ENCODE peak calls at places on chromosomes 6 and 20, in six cellular contexts. I is GM12878, F is RWPE1, O is PC-9, D is dorsolateral prefrontal cortex, Q is CD14-positive monocyte. R is an unnamed sample.
A peak's percentile ranks its signal among the peaks of the same experiment; 100 is the strongest.

GRCh38 chr20:41276317-41276751 is 41.2 kb downstream of the ZHX3 start:
- DNase-seq in F (no peak), Q (no peak), I (no peak), D (peak; percentile 42), O (no peak), R (no peak)

GRCh38 chr20:35269055-35269781 is 8.7 kb downstream of the MMP24OS start:
- DNase-seq in I (no peak), Q (no peak), D (peak; percentile 71), F (peak; percentile 80), O (peak; percentile 66), R (no peak)

GRCh38 chr6:36487698-36488097 is 44.9 kb downstream of the KCTD20 start:
- DNase-seq in D (no peak), Q (no peak), O (no peak), I (no peak), F (no peak), R (no peak)

GRCh38 chr6:157267109-157267611 is 56.2 kb downstream of the TMEM242 start:
- DNase-seq in O (no peak), I (no peak), F (no peak), D (no peak), Q (peak; percentile 11), R (no peak)

GRCh38 chr6:42940493-42941045 is 11.3 kb downstream of the CNPY3 start:
- DNase-seq in Q (no peak), F (no peak), I (no peak), D (no peak), O (no peak), R (no peak)

GRCh38 chr20:58019027-58019849 is 209.2 kb downstream of the ANKRD60 start:
- DNase-seq in O (peak; percentile 62), I (no peak), F (no peak), D (no peak), Q (no peak), R (no peak)

GRCh38 chr6:43286456-43286994 is 11.5 kb upstream of the SLC22A7 start:
- DNase-seq in Q (no peak), O (no peak), D (no peak), F (no peak), I (no peak), R (no peak)

GRCh38 chr6:90483116-90483839 is 103.6 kb downstream of the MAP3K7 start:
- DNase-seq in D (peak; percentile 52), Q (no peak), I (no peak), F (no peak), O (no peak), R (no peak)

GRCh38 chr20:64090165-64090564 is 6.0 kb upstream of the LKAAEAR1 start:
- DNase-seq in I (no peak), O (no peak), F (no peak), D (peak; percentile 89), Q (no peak), R (no peak)

DNA sequence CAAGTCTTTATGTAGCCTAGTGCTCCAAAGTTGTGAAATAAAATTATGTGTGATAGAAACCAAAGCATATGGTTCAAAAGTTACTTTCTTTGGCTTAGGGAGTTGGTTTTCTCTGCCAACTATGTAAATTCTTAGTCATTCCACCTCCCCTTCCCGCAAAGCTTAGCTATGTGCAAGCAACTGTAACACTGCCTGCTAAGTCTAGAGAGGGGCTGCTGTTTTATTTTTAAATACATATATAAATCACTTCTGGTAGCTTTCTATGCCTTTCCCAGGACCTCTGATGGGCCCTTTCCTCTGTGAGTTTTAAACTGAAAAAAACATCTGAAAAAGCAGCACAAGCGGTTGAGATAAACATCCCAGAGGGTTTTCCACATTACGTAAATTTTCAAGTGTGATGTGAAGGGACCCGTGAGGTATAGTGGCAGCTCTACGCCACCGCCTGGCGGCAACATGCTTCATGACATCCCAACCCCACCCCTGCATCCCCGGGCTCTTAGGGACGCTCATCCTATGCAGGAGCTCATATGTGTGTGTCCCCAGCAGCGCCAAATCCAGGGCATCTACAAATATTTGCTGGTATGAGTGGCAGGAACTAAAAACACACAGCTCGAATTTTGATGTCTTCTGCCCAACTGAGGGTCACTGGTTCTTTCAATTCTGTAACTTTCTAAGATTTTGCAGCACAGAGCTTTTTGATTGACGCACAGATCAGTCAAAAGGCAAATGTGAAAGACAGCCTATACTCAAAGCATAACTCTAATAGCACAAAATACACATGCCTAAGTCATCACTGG is 12.8 kb downstream of the SAYSD1 start:
- DNase-seq in D (no peak), F (no peak), Q (no peak), I (no peak), O (no peak), R (no peak)
- TF ChIP-seq CTCF in D (peak; percentile 12), F (no peak), Q (peak; percentile 38), I (peak; percentile 48), O (no peak), R (peak; percentile 29)

GRCh38 chr6:45222380-45222779 is 105.8 kb upstream of the RUNX2 start:
- DNase-seq in Q (no peak), I (no peak), O (no peak), D (no peak), F (no peak), R (no peak)

GRCh38 chr6:45229416-45229815 is 98.7 kb upstream of the RUNX2 start:
- DNase-seq in F (no peak), D (no peak), I (no peak), O (no peak), Q (no peak), R (no peak)

GRCh38 chr6:45231660-45232059 is 96.5 kb upstream of the RUNX2 start:
- DNase-seq in F (no peak), Q (no peak), D (no peak), O (no peak), I (no peak), R (no peak)

DNA sequence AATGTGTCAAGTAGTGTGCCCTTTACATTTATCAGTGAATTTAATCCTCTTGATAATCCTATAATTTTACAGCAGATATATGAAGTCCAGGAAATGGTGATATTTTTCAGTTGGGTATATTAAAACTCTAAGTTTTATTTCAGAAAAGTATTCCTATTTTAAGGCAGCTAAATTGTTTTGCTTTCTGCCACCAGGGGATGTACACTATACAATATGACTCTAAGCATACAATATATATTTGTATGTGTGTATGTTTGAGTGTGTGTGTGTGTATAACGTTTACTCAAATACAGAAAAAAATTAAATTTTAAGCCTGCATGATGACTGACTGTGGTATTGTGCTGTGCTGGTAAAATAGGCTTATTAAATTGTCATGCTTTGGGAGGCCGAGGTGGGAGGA is 102.0 kb upstream of the RUNX2 start:
- DNase-seq in F (no peak), D (no peak), O (no peak), Q (no peak), I (no peak), R (no peak)
- TF ChIP-seq CTCF in F (no peak), D (no peak), O (no peak), Q (no peak), I (no peak), R (peak; percentile 34)

DNA sequence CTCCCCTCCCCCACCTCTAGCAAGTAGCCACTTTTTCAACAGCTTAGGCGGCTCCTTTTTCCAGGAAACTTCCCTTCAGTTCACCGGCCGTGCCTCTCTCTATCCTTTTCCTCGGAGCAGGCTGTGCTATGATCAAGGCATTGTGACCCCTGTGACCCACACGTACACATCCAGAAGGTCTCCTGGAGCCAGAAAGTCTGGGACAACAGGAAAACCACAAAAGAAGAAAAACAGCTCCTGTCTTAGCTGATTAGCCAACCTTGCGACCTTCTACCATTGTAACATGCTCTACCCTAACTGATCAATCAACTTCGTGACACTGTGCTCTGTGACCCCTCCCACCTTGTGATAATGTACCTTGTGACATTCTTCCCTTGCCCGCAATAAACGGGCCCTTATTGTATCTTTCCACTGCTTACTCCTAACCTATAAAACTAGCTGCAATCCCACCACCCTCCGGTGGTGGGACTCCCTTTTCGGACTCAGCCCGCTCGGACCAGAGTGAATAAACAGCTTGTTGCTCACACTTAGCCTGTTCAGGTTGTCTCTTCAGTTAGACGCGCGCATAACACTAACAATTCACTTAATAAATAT is 24.2 kb downstream of the ZNF311 start:
- DNase-seq in Q (no peak), D (no peak), O (peak; percentile 76), F (peak; percentile 32), I (peak; percentile 11), R (peak; percentile 72)
- TF ChIP-seq CTCF in Q (peak; percentile 28), D (no peak), O (peak; percentile 52), F (peak; percentile 22), I (no peak), R (peak; percentile 52)

GRCh38 chr20:29744071-29744470 is 1513.4 kb upstream of the DEFB115 start:
- DNase-seq in Q (no peak), D (no peak), I (no peak), O (no peak), F (no peak), R (no peak)
- TF ChIP-seq CTCF in Q (no peak), D (no peak), I (no peak), O (no peak), F (no peak), R (no peak)

GRCh38 chr6:135267085-135267484 is 86.0 kb downstream of the MYB start:
- DNase-seq in F (no peak), D (no peak), O (no peak), I (no peak), Q (no peak), R (no peak)
- TF ChIP-seq CTCF in F (no peak), D (no peak), O (no peak), I (no peak), Q (no peak), R (no peak)

GRCh38 chr6:39791311-39791710 is 865 bp upstream of the DAAM2 start:
- DNase-seq in O (no peak), Q (no peak), I (no peak), D (no peak), F (no peak), R (no peak)
- TF ChIP-seq CTCF in O (no peak), Q (no peak), I (peak; percentile 23), D (peak; percentile 39), F (no peak), R (no peak)

DNA sequence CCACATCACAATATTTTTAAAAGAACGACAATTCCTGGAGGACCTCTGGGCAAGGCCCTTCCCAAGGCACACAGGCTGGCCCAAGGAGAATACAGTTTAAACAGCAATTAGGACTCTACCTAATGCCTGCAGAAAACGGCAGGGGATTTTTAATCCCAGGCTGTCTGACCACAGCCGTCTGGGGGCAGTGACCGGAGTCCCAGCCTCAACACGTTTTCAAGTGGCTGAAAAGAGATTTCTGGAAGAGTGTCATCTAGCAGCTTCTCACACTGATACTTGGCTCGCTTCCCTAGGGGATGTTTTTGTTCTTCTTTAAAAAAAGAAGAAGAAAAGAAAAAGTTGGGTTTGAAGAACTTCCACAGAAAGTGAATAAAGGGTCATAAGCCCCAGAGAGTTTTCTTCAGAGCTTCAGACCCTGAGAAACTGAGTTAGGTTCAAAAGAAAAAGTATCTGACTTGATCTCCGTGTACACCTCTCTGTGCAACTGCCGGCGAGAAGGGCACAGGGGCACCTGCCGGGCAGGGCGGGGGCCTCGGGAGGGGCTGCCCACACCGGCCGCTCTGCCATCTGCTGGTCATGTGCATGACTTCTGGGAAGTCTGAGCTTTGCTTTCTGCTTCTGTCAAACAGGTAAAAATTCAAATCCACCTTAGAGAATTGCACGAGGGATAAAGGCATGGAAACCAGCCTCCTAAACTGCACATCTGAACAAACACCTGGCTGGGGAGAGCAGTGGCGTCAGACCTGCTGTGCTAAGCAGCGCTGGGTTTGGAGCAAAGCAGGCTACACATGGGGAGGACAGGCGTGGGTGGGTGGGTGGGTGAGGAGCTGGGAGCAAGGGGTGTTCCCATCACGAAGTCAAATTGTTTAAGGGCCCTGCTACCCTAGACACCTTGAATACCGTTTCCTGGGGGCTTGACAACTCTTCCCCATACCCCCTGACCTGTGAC is 33.0 kb downstream of the RRBP1 start:
- DNase-seq in F (peak; percentile 37), Q (no peak), O (peak; percentile 12), I (peak; percentile 5), D (peak; percentile 21), R (no peak)
- TF ChIP-seq CTCF in F (no peak), Q (peak; percentile 65), O (peak; percentile 46), I (peak; percentile 12), D (peak; percentile 28), R (peak; percentile 58)